ENCODE peak calls at places on chromosomes 13 and 19, in five cellular contexts. Z is left ventricle myocardium inferior, C is fibroblast of lung, E is lung, N is IMR-90. H is an unnamed sample.

GRCh38 chr19:21269813-21270212 is 59.4 kb downstream of the ZNF708 start:
- DNase-seq in Z (no peak), N (no peak), C (no peak), E (no peak), H (no peak)

GRCh38 chr19:38036707-38037106 is 129.7 kb downstream of the SIPA1L3 start:
- DNase-seq in N (no peak), E (no peak), C (no peak), Z (no peak), H (no peak)

GRCh38 chr13:97549201-97549600 is 115.2 kb downstream of the RAP2A start:
- DNase-seq in C (no peak), N (no peak), E (no peak), Z (no peak), H (no peak)

GRCh38 chr13:87052731-87053130 is 618.4 kb upstream of the SLITRK5 start:
- DNase-seq in E (no peak), Z (no peak), C (peak; percentile 60), N (peak; percentile 54), H (no peak)

GRCh38 chr13:108915095-108915633 is 285.8 kb downstream of the MYO16 start:
- DNase-seq in C (peak; percentile 35), Z (no peak), N (peak; percentile 50), E (no peak), H (no peak)

GRCh38 chr19:10510301-10510802 is 6.9 kb downstream of the S1PR5 start:
- DNase-seq in C (no peak), E (no peak), Z (no peak), N (no peak), H (peak; percentile 71)

GRCh38 chr13:83827338-83827737 is 54.9 kb downstream of the SLITRK1 start:
- DNase-seq in E (no peak), Z (no peak), N (no peak), C (peak; percentile 11), H (no peak)

GRCh38 chr13:87680298-87680697 is 9.1 kb downstream of the SLITRK5 start:
- DNase-seq in Z (no peak), N (no peak), C (no peak), E (no peak), H (no peak)

GRCh38 chr13:44388427-44388826 is 14.8 kb downstream of the SERP2 start:
- DNase-seq in N (no peak), E (no peak), C (no peak), Z (peak; percentile 32), H (no peak)

GRCh38 chr13:25874064-25874737 is 177.6 kb downstream of the SHISA2 start:
- DNase-seq in C (no peak), E (no peak), Z (no peak), N (no peak), H (no peak)

GRCh38 chr19:17001603-17002183 is 24.9 kb downstream of the CPAMD8 start:
- DNase-seq in E (no peak), N (no peak), Z (no peak), C (no peak), H (no peak)

GRCh38 chr13:89571676-89572075 is 1775.8 kb upstream of the MIR17HG start:
- DNase-seq in N (no peak), E (no peak), Z (no peak), C (no peak), H (no peak)

GRCh38 chr13:109773276-109773675 is 13.1 kb downstream of the IRS2 start:
- DNase-seq in Z (no peak), E (no peak), C (peak; percentile 51), N (no peak), H (no peak)

GRCh38 chr13:33110713-33111413 is 94.6 kb downstream of the KL start:
- DNase-seq in Z (peak; percentile 65), E (no peak), N (peak; percentile 56), C (peak; percentile 75), H (peak; percentile 84)

GRCh38 chr13:95180513-95181245 is 120.6 kb downstream of the ABCC4 start:
- DNase-seq in E (no peak), C (no peak), N (no peak), Z (no peak), H (no peak)

GRCh38 chr13:98483636-98484288 is 93.1 kb downstream of the STK24 start:
- DNase-seq in N (peak; percentile 50), E (no peak), C (peak; percentile 21), Z (no peak), H (no peak)

GRCh38 chr19:7441468-7442146 is 47.2 kb downstream of the PEX11G start:
- DNase-seq in C (no peak), E (no peak), N (no peak), Z (no peak), H (no peak)

GRCh38 chr19:49932731-49933131 is 3.4 kb upstream of the NUP62 start:
- DNase-seq in N (no peak), Z (no peak), C (no peak), E (no peak), H (peak; percentile 55)

GRCh38 chr19:41427647-41428480 is 690 bp upstream of the B3GNT8 start:
- DNase-seq in N (no peak), E (peak; percentile 61), Z (peak; percentile 58), C (no peak), H (no peak)

GRCh38 chr13:50762969-50763568 is 80.4 kb downstream of the DLEU7 start:
- DNase-seq in N (no peak), Z (no peak), C (no peak), E (no peak), H (no peak)

GRCh38 chr13:44373601-44374347 is at the start of gene SERP2:
- DNase-seq in Z (peak; percentile 42), C (peak; percentile 34), N (no peak), E (no peak), H (peak; percentile 66)

GRCh38 chr13:30418886-30419459 is 3.3 kb upstream of the UBE2L5 start:
- DNase-seq in C (no peak), Z (no peak), E (no peak), N (no peak), H (no peak)

GRCh38 chr13:99981115-99982020 is at the start of gene ZIC2:
- DNase-seq in E (no peak), C (peak; percentile 51), N (no peak), Z (no peak), H (peak; percentile 40)
- H3K27ac ChIP-seq in E (no peak within 1 kb of the TSS), C (no peak within 1 kb of the TSS), N (no peak within 1 kb of the TSS), Z (no peak within 1 kb of the TSS), H (no peak within 1 kb of the TSS)

GRCh38 chr13:113210834-113211233 is 1.4 kb downstream of the CUL4A start:
- DNase-seq in C (no peak), N (no peak), E (no peak), Z (no peak), H (no peak)
- H3K4me3 ChIP-seq in C (peak overlapping the region; percentile 92), N (peak overlapping the region; percentile 4), E (no peak overlapping the region), Z (peak overlapping the region; percentile 96), H (no peak overlapping the region)

GRCh38 chr19:1181606-1182005 is 7.5 kb upstream of the SBNO2 start:
- DNase-seq in C (no peak), E (peak; percentile 81), N (no peak), Z (no peak), H (no peak)

GRCh38 chr19:1173845-1174809 is at the start of gene SBNO2:
- DNase-seq in Z (peak; percentile 88), C (peak; percentile 75), N (peak; percentile 80), E (peak; percentile 93), H (peak; percentile 90)

GRCh38 chr19:1173160-1173844 is 766 bp downstream of the SBNO2 start:
- DNase-seq in Z (no peak), E (no peak), N (no peak), C (no peak), H (peak; percentile 83)

GRCh38 chr19:1175020-1175419 is 952 bp upstream of the SBNO2 start:
- DNase-seq in E (no peak), N (no peak), C (no peak), Z (no peak), H (no peak)

GRCh38 chr19:1177322-1178114 is 3.5 kb upstream of the SBNO2 start:
- DNase-seq in C (peak; percentile 97), Z (no peak), E (no peak), N (peak; percentile 97), H (peak; percentile 85)
- H3K27ac ChIP-seq in C (peak overlapping the region; percentile 95), Z (no peak overlapping the region), E (peak overlapping the region; percentile 83), N (peak overlapping the region; percentile 88), H (peak overlapping the region; percentile 58)

GRCh38 chr19:53388904-53389303 is 6.0 kb upstream of the ZNF765 start:
- DNase-seq in Z (no peak), C (no peak), N (peak; percentile 44), E (no peak), H (no peak)

GRCh38 chr19:53394974-53395839 is at the start of gene ZNF765:
- DNase-seq in E (peak; percentile 96), Z (peak; percentile 94), C (peak; percentile 90), N (peak; percentile 85), H (peak; percentile 96)

GRCh38 chr19:53389591-53390377 is 5.2 kb upstream of the ZNF765 start:
- DNase-seq in C (no peak), Z (no peak), E (no peak), N (no peak), H (no peak)

GRCh38 chr19:53394522-53394973 is 401 bp upstream of the ZNF765 start:
- DNase-seq in Z (peak; percentile 64), E (peak; percentile 37), N (peak; percentile 61), C (peak; percentile 69), H (peak; percentile 82)
- H3K4me3 ChIP-seq in Z (peak overlapping the region; percentile 93), E (peak overlapping the region; percentile 69), N (peak overlapping the region; percentile 42), C (peak overlapping the region; percentile 72), H (peak overlapping the region; percentile 60)

DNA sequence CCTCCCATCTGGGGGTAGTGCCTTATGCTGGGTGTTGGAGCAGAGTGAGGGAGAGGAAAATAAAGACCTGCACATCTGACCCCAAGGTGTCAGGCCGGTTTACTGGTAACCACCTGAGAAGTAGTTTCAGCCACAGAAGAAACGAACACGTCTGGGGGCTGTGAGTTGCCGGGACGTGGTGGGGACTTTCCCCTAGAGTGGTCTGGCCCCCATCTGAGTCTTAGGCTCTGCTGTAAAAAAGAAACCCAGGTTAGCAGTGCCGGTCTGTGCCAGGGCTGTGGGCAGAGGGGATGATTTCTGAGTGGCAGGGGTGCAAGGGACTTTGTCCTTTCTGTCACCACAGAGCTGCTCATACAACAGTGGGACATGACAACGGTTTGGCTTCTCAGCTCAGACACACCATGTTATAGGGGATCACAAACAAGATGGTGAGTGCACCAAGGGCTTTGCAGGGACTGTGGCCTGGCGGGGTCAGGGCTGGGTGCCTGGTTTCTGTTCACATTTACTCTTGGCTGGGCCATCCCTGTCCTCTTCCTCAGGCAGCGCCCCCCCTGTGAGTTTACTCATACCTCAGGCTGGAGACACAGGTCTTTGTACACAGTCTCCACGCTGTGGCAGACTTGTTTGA is 9.0 kb downstream of the GCDH start:
- DNase-seq in Z (no peak), E (no peak), C (no peak), N (no peak), H (no peak)
- H3K27ac ChIP-seq in Z (no peak overlapping the region), E (no peak overlapping the region), C (no peak overlapping the region), N (no peak overlapping the region), H (no peak overlapping the region)

DNA sequence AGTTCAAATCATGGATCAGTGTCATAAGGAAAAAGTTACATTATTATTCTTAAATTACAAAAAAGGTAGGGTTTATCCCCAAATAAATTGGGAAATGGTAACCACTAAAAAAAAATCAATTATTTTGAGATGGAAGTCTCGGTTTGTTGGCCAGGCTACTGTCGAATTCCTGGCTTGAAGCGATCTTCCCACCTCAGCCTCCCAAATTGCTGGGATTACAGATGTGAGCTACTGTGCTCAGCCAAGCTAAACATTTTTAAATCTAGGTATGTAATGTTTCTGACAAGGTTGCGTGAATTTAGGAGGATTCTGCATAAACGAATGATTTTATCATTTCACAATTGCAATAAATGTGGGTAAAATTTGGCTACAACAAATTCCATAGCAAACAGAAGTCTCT is 2.0 kb downstream of the NAA16 start:
- DNase-seq in C (no peak), E (no peak), Z (no peak), N (no peak), H (no peak)
- H3K4me3 ChIP-seq in C (peak overlapping the region; percentile 99), E (no peak overlapping the region), Z (peak overlapping the region; percentile 96), N (peak overlapping the region; percentile 23), H (no peak overlapping the region)